ENCODE peak calls at places on chromosomes 13 and 19, in five cellular contexts. P, U, L, X and I are unnamed samples.
A peak's percentile ranks its signal among the peaks of the same experiment; 100 is the strongest.

GRCh38 chr13:73303858-73304257 is 245.1 kb downstream of the KLF5 start:
- DNase-seq in P (no peak), U (no peak), L (no peak), X (no peak), I (no peak)

GRCh38 chr19:15810335-15810734 is 5.1 kb downstream of the OR10H1 start:
- DNase-seq in P (no peak), U (no peak), L (no peak), X (no peak), I (no peak)

GRCh38 chr19:3012522-3013260 is 16.4 kb downstream of the TLE2 start:
- DNase-seq in P (no peak), U (no peak), L (no peak), X (no peak), I (no peak)

GRCh38 chr13:113656015-113656588 is 1.9 kb downstream of the ATP4B start:
- DNase-seq in P (peak; percentile 43), U (no peak), L (peak; percentile 9), X (no peak), I (no peak)

GRCh38 chr19:46296722-46297431 is at the start of gene HIF3A:
- DNase-seq in P (peak; percentile 85), U (no peak), L (peak; percentile 67), X (no peak), I (peak; percentile 75)

GRCh38 chr13:81677857-81678256 is 1336.9 kb upstream of the SPRY2 start:
- DNase-seq in P (no peak), U (no peak), L (no peak), X (no peak), I (no peak)

GRCh38 chr19:19053508-19054314 is 10.1 kb upstream of the SLC25A42 start:
- DNase-seq in P (no peak), U (peak; percentile 59), L (peak; percentile 76), X (peak; percentile 55), I (no peak)

GRCh38 chr19:57615346-57615745 is 1.3 kb downstream of the ZNF134 start:
- DNase-seq in P (no peak), U (no peak), L (no peak), X (no peak), I (no peak)

GRCh38 chr19:20858861-20859260 is 64.2 kb upstream of the ZNF85 start:
- DNase-seq in P (no peak), U (no peak), L (no peak), X (no peak), I (no peak)

GRCh38 chr19:47230122-47230920 is 678 bp downstream of the BBC3 start:
- DNase-seq in P (peak; percentile 87), U (peak; percentile 83), L (peak; percentile 77), X (peak; percentile 68), I (no peak)

GRCh38 chr19:1856698-1857603 is 6.4 kb downstream of the KLF16 start:
- DNase-seq in P (peak; percentile 89), U (peak; percentile 34), L (peak; percentile 82), X (peak; percentile 82), I (peak; percentile 91)

GRCh38 chr13:24032674-24033073 is 127.8 kb upstream of the SPATA13 start:
- DNase-seq in P (no peak), U (no peak), L (no peak), X (no peak), I (no peak)

GRCh38 chr13:28584873-28585317 is 74.0 kb upstream of the POMP start:
- DNase-seq in P (no peak), U (no peak), L (no peak), X (no peak), I (no peak)

GRCh38 chr19:7349231-7349591 is 474 bp downstream of the ARHGEF18 start:
- DNase-seq in P (peak; percentile 38), U (no peak), L (no peak), X (no peak), I (no peak)

DNA sequence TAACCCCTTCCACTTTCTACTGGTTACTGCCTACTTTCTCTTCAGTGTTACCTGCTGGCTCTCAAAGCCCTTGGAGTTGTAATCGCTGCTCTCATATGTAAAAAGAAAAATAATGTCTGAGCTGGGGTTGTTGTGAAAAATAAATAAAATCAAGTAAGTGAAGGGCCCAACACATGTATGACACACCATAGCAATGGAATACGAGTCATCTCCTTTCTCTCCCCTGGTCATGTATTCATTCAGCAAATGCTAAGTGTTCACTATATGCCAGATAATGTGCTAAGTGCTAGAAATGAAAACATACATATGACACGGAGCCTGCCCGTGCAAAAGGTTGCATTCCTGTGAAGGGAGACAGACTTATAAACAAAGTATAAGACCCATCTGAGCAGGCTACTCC is 535.0 kb downstream of the RFC3 start:
- DNase-seq in P (no peak), U (no peak), L (no peak), X (no peak), I (no peak)
- H3K27ac ChIP-seq in P (no peak overlapping the region), U (no peak overlapping the region), L (no peak overlapping the region), X (no peak overlapping the region), I (no peak overlapping the region)

GRCh38 chr19:38082256-38083118 is 141.5 kb downstream of the DPF1 start:
- DNase-seq in P (no peak), U (no peak), L (no peak), X (no peak), I (no peak)

GRCh38 chr19:38079926-38080380 is 144.1 kb downstream of the DPF1 start:
- DNase-seq in P (no peak), U (no peak), L (no peak), X (peak; percentile 65), I (no peak)

GRCh38 chr19:38081547-38082255 is 142.3 kb downstream of the DPF1 start:
- DNase-seq in P (no peak), U (no peak), L (no peak), X (no peak), I (no peak)

GRCh38 chr19:38076337-38076736 is 147.7 kb downstream of the DPF1 start:
- DNase-seq in P (no peak), U (no peak), L (no peak), X (no peak), I (no peak)

DNA sequence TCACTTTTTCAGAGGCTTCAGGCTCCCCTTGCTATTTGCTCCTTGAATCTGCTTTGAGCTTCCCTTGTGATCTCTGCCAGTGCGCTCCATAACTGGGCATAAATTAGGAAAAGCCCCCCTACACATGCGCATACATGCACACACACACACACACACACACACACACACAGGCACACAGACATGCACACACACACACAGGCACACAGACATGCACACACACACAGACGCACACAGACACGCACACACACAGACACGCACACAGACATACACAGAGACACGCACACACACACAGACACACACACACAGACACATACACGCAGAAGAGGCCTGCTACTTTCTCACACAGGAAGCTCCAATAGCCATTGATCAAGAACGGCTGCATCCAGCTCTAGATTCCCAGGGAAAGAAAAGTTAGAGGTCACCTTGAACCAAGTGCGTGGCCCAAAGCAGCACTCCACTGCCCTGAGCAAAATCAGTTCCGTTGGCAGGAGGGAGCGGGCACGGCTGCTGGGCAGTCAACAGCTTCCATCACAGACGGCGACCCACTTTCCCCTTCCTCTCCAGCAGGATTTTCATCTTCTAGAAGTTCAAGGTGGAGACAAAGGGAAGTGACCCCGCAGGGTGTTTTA is 145.6 kb downstream of the DPF1 start:
- DNase-seq in P (no peak), U (no peak), L (no peak), X (no peak), I (no peak)
- H3K4me1 ChIP-seq in P (no peaks in the 10 kb centered on the region), U (no peaks in the 10 kb centered on the region), L (no peaks in the 10 kb centered on the region), X (peaks cover 9% of the 10 kb centered on the region), I (no peaks in the 10 kb centered on the region)

DNA sequence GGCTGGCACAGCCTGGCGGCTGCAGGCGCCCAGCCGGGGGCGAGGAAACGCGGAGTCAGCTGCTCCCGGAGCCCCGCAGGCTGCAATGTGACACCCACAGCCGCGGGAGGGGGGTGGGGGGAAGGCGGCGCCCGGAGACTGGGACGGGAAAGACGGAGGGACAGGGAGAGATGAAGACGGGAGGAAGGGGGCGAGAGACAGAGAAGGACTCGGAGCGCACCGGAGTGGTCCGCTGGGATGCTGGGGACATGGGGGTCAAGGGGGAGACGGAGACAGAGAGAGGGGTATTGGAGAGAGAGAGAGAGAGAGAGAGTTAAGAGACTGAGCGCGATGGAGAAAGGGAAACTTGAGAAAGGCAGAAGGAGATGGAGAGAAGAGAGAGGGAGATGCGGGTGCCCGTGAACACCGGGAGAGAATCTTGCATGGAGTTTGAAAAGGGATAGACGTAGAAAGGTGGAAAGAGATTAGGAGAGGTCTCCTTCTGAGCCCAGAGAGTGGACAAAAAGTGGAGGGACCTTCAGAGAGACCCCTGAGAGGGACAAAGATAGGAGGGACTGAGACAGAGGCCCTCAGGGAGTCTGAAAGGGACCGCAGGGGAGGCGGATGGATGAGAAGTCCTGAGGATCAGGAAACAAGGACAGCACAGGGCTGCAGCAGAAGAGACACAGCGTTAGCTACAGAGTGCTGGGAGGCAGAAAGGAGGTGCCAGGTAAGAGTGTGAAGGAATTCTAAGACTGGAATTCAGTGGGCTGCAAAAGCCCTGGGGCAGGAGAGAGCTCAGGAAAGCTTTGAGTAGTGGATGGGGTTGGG is 1.0 kb downstream of the SCN1B start:
- DNase-seq in P (no peak), U (no peak), L (peak; percentile 54), X (no peak), I (no peak)
- H3K27ac ChIP-seq in P (peak overlapping the region; percentile 45), U (no peak overlapping the region), L (peak overlapping the region; percentile 65), X (no peak overlapping the region), I (peak overlapping the region; percentile 93)

GRCh38 chr13:51782026-51782710 is 21.8 kb downstream of the DHRS12 start:
- DNase-seq in P (no peak), U (no peak), L (no peak), X (no peak), I (no peak)

GRCh38 chr13:51785592-51786424 is 18.2 kb downstream of the DHRS12 start:
- DNase-seq in P (no peak), U (no peak), L (peak; percentile 76), X (no peak), I (no peak)

GRCh38 chr13:51784097-51784496 is 19.9 kb downstream of the DHRS12 start:
- DNase-seq in P (no peak), U (no peak), L (no peak), X (no peak), I (no peak)

GRCh38 chr13:51781246-51782022 is 22.5 kb downstream of the DHRS12 start:
- DNase-seq in P (no peak), U (no peak), L (no peak), X (no peak), I (no peak)

GRCh38 chr13:51783432-51784094 is 20.4 kb downstream of the DHRS12 start:
- DNase-seq in P (no peak), U (no peak), L (no peak), X (no peak), I (no peak)
- H3K4me1 ChIP-seq in P (no peaks in the 10 kb centered on the region), U (no peaks in the 10 kb centered on the region), L (peaks cover 31% of the 10 kb centered on the region), X (no peaks in the 10 kb centered on the region), I (no peaks in the 10 kb centered on the region)